ENCODE peak calls at places on chromosome 13, in nine cellular contexts. P is HCT116, W is transverse colon, S is GM23338, F is suprapubic skin, R is prostate gland, A is vagina, E is H1, V is endothelial cell of umbilical vein. B is an unnamed sample.

GRCh38 chr13:50396001-50396400 is 380.8 kb downstream of the KCNRG start:
- DNase-seq in F (no peak), W (no peak), R (no peak), V (no peak), S (no peak), P (no peak), A (no peak), E (no peak), B (no peak)

GRCh38 chr13:97275775-97276501 is 53.8 kb downstream of the MBNL2 start:
- DNase-seq in F (no peak), P (no peak), S (no peak), E (no peak), W (no peak), R (no peak), V (no peak), A (no peak), B (no peak)

GRCh38 chr13:24074687-24075086 is 85.8 kb upstream of the SPATA13 start:
- DNase-seq in E (no peak), W (no peak), V (peak; percentile 84), P (no peak), A (no peak), F (no peak), S (no peak), R (peak; percentile 38), B (peak; percentile 73)

GRCh38 chr13:50731400-50731799 is 112.1 kb downstream of the DLEU7 start:
- DNase-seq in V (peak; percentile 82), E (no peak), P (no peak), W (no peak), R (peak; percentile 19), A (no peak), S (no peak), F (no peak), B (no peak)

GRCh38 chr13:43558942-43559341 is 227.8 kb downstream of the ENOX1 start:
- DNase-seq in R (no peak), W (no peak), F (no peak), E (no peak), S (no peak), A (no peak), V (no peak), P (no peak), B (no peak)

GRCh38 chr13:97249093-97249787 is 27.1 kb downstream of the MBNL2 start:
- DNase-seq in A (no peak), R (no peak), P (no peak), W (no peak), S (no peak), E (no peak), V (no peak), F (no peak), B (no peak)

GRCh38 chr13:99590519-99591011 is 89.3 kb downstream of the TM9SF2 start:
- DNase-seq in S (no peak), R (no peak), F (no peak), W (no peak), E (no peak), V (peak; percentile 80), P (no peak), A (no peak), B (no peak)

GRCh38 chr13:69565334-69565733 is 542.3 kb upstream of the ATXN8OS start:
- DNase-seq in A (no peak), R (no peak), F (no peak), W (peak; percentile 12), E (no peak), V (peak; percentile 5), P (peak; percentile 49), S (peak; percentile 80), B (no peak)

GRCh38 chr13:100810991-100811390 is 136.4 kb upstream of the TMTC4 start:
- DNase-seq in R (no peak), E (no peak), S (no peak), F (no peak), P (no peak), A (no peak), V (no peak), W (no peak), B (no peak)
- TF ChIP-seq POLR2AphosphoS5 in R (no peak), E (no peak), S (no peak), F (no peak), P (no peak), A (no peak), V (no peak), W (no peak), B (no peak)

GRCh38 chr13:39527301-39527700 is 75.7 kb downstream of the LHFPL6 start:
- DNase-seq in S (no peak), A (no peak), P (no peak), R (no peak), W (no peak), F (no peak), E (no peak), V (no peak), B (no peak)
- H3K27ac ChIP-seq in S (no peak overlapping the region), A (no peak overlapping the region), P (no peak overlapping the region), R (no peak overlapping the region), W (no peak overlapping the region), F (no peak overlapping the region), E (no peak overlapping the region), V (peak overlapping the region; percentile 66), B (no peak overlapping the region)

DNA sequence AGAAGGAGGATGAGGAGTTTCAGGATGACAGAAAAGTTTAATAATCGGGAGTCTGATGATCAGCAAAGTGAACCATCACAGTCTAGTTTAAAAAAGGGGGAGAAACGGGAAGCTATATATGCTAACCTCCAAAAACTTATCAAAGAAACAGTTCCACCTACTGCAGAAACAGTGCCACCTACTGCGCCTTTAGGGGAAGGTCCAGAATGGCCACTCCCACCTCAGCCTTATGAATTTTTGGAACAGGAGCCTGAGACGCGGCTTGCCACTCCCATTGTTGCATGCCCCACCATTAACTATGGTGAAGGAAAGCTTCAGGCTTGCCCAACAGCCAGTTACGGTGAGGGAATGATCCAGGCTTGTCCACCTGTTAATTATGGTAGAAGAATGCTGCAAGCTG is 929.0 kb downstream of the SLITRK6 start:
- DNase-seq in S (peak; percentile 42), P (no peak), R (no peak), V (no peak), W (no peak), E (no peak), A (no peak), F (no peak), B (no peak)
- TF ChIP-seq CTCF in S (peak; percentile 64), P (no peak), R (no peak), V (no peak), W (peak; percentile 16), E (no peak), A (no peak), F (no peak), B (no peak)

DNA sequence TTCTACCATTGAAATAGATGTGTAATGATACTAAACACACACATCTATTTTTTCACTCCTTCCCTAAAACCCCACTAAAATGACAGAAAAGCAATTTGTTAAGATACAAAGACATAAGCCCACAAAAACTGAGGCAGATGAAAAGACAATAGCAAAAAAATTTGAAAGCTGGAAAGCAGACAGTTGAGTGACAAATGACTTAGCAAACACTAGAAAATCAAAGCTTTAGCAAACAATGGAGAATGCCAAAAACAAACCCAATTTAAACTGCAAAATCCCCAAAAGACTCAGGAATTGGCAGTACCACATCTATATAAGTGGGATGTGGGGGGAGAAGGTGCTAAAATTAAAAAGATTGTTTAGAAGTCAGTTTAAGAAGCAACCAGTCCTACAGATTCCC is 9.5 kb downstream of the TSC22D1 start:
- DNase-seq in V (no peak), W (no peak), P (no peak), E (no peak), F (no peak), R (no peak), S (no peak), A (no peak), B (no peak)
- TF ChIP-seq POLR2AphosphoS5 in V (no peak), W (no peak), P (no peak), E (no peak), F (no peak), R (no peak), S (no peak), A (no peak), B (no peak)

GRCh38 chr13:44756411-44756810 is 180.3 kb upstream of the TSC22D1 start:
- DNase-seq in F (no peak), P (no peak), V (peak; percentile 86), S (no peak), W (no peak), E (no peak), R (no peak), A (no peak), B (no peak)
- H3K27ac ChIP-seq in F (no peak overlapping the region), P (no peak overlapping the region), V (peak overlapping the region; percentile 91), S (no peak overlapping the region), W (peak overlapping the region; percentile 81), E (no peak overlapping the region), R (no peak overlapping the region), A (no peak overlapping the region), B (peak overlapping the region; percentile 39)

GRCh38 chr13:35718084-35718483 is 241.6 kb upstream of the MAB21L1 start:
- DNase-seq in A (no peak), E (no peak), V (no peak), R (no peak), P (no peak), S (no peak), F (no peak), W (no peak), B (no peak)
- TF ChIP-seq CTCF in A (no peak), E (no peak), V (no peak), R (no peak), P (no peak), S (no peak), F (no peak), W (no peak), B (no peak)

GRCh38 chr13:32246468-32246867 is 68.7 kb downstream of the ZAR1L start:
- DNase-seq in F (no peak), S (peak; percentile 93), A (no peak), P (peak; percentile 66), E (peak; percentile 56), V (peak; percentile 82), R (peak; percentile 38), W (peak; percentile 61), B (peak; percentile 68)
- TF ChIP-seq POLR2AphosphoS5 in F (no peak), S (no peak), A (no peak), P (no peak), E (no peak), V (no peak), R (no peak), W (no peak), B (no peak)

GRCh38 chr13:30880756-30881155 is 25.3 kb upstream of the MEDAG start:
- DNase-seq in W (no peak), S (no peak), E (no peak), R (no peak), P (no peak), A (peak; percentile 14), F (no peak), V (peak; percentile 57), B (no peak)

GRCh38 chr13:30881931-30882899 is 23.9 kb upstream of the MEDAG start:
- DNase-seq in A (peak; percentile 40), F (no peak), S (no peak), E (no peak), R (no peak), P (no peak), V (no peak), W (no peak), B (no peak)

GRCh38 chr13:30882996-30883766 is 22.9 kb upstream of the MEDAG start:
- DNase-seq in V (no peak), W (no peak), S (no peak), P (no peak), R (no peak), A (peak; percentile 37), E (no peak), F (no peak), B (no peak)

GRCh38 chr13:30880151-30880551 is 25.9 kb upstream of the MEDAG start:
- DNase-seq in F (no peak), S (no peak), A (peak; percentile 61), V (no peak), P (no peak), E (no peak), R (no peak), W (no peak), B (no peak)

GRCh38 chr13:30881191-30881651 is 24.9 kb upstream of the MEDAG start:
- DNase-seq in F (no peak), P (no peak), V (no peak), R (no peak), W (no peak), A (peak; percentile 19), E (no peak), S (no peak), B (no peak)
- H3K27ac ChIP-seq in F (peak overlapping the region; percentile 86), P (no peak overlapping the region), V (no peak overlapping the region), R (no peak overlapping the region), W (peak overlapping the region; percentile 23), A (peak overlapping the region; percentile 82), E (no peak overlapping the region), S (no peak overlapping the region), B (no peak overlapping the region)

B was measured in stomach.